ENCODE peak calls at places on chromosomes 2 and 18, in seven cellular contexts. X is mucosa of descending colon, W is AG04449, N is cardiac muscle cell, P is HFFc6, B is progenitor cell of endocrine pancreas, U is dorsolateral prefrontal cortex. K is an unnamed sample.

GRCh38 chr2:227115761-227116160 is 48.2 kb downstream of the COL4A4 start:
- DNase-seq in X (no peak), W (no peak), N (no peak), P (peak; percentile 16), B (no peak), U (no peak), K (no peak)

GRCh38 chr18:56028514-56028913 is 440.5 kb upstream of the TCF4 start:
- DNase-seq in X (no peak), W (peak; percentile 12), N (peak; percentile 6), P (peak; percentile 63), B (no peak), U (no peak), K (no peak)

GRCh38 chr2:129252781-129253460 is 726.5 kb upstream of the RAB6C start:
- DNase-seq in X (no peak), W (no peak), N (peak; percentile 42), P (no peak), B (no peak), U (no peak), K (no peak)

GRCh38 chr2:145799595-145800108 is 1279.7 kb upstream of the ZEB2 start:
- DNase-seq in X (no peak), W (no peak), N (no peak), P (no peak), B (no peak), U (no peak), K (no peak)

GRCh38 chr2:10544252-10544651 is 96.1 kb upstream of the ODC1 start:
- DNase-seq in X (no peak), W (no peak), N (no peak), P (no peak), B (no peak), U (no peak), K (no peak)

GRCh38 chr2:132936261-132936660 is 266.3 kb upstream of the LYPD1 start:
- DNase-seq in X (no peak), W (no peak), N (no peak), P (no peak), B (no peak), U (no peak), K (no peak)

GRCh38 chr2:120205901-120206581 is 17.2 kb downstream of the TMEM185B start:
- DNase-seq in X (peak; percentile 64), W (no peak), N (no peak), P (no peak), B (peak; percentile 32), U (no peak), K (no peak)

GRCh38 chr2:217268978-217269377 is 409.1 kb upstream of the TNP1 start:
- DNase-seq in X (no peak), W (no peak), N (no peak), P (no peak), B (no peak), U (no peak), K (no peak)

GRCh38 chr18:76450912-76451421 is 44.1 kb downstream of the ZNF516 start:
- DNase-seq in X (peak; percentile 60), W (no peak), N (peak; percentile 75), P (peak; percentile 54), B (no peak), U (no peak), K (no peak)

GRCh38 chr18:23990474-23991410 is 23.8 kb upstream of the TTC39C start:
- DNase-seq in X (no peak), W (no peak), N (no peak), P (no peak), B (no peak), U (no peak), K (no peak)

GRCh38 chr2:206424134-206424533 is 19.2 kb upstream of the ADAM23 start:
- DNase-seq in X (no peak), W (no peak), N (no peak), P (no peak), B (no peak), U (no peak), K (no peak)

GRCh38 chr2:47373747-47374146 is 29.2 kb upstream of the MSH2 start:
- DNase-seq in X (peak; percentile 63), W (no peak), N (no peak), P (no peak), B (no peak), U (peak; percentile 61), K (no peak)

GRCh38 chr2:86249176-86249842 is 50.1 kb downstream of the MRPL35 start:
- DNase-seq in X (no peak), W (no peak), N (peak; percentile 48), P (peak; percentile 77), B (no peak), U (no peak), K (no peak)

GRCh38 chr2:175439416-175439815 is 257.9 kb upstream of the ATP5MC3 start:
- DNase-seq in X (no peak), W (no peak), N (no peak), P (no peak), B (no peak), U (no peak), K (no peak)

GRCh38 chr2:98348066-98348561 is 1.9 kb downstream of the CNGA3 start:
- DNase-seq in X (no peak), W (no peak), N (no peak), P (peak; percentile 48), B (no peak), U (peak; percentile 49), K (no peak)

GRCh38 chr2:238242731-238243495 is 3.1 kb upstream of the HES6 start:
- DNase-seq in X (no peak), W (no peak), N (peak; percentile 54), P (no peak), B (no peak), U (no peak), K (no peak)

GRCh38 chr2:96359310-96359709 is 23.7 kb downstream of the NCAPH start:
- DNase-seq in X (no peak), W (no peak), N (no peak), P (no peak), B (no peak), U (peak; percentile 76), K (no peak)

GRCh38 chr2:233063976-233064411 is 3.9 kb downstream of the INPP5D start:
- DNase-seq in X (no peak), W (no peak), N (no peak), P (no peak), B (no peak), U (peak; percentile 37), K (no peak)

GRCh38 chr2:176763111-176763510 is 449.5 kb upstream of the HNRNPA3 start:
- DNase-seq in X (no peak), W (no peak), N (no peak), P (no peak), B (no peak), U (no peak), K (no peak)

GRCh38 chr18:24731981-24732380 is 271.5 kb downstream of the HRH4 start:
- DNase-seq in X (no peak), W (no peak), N (no peak), P (no peak), B (no peak), U (no peak), K (no peak)

GRCh38 chr2:108212671-108213070 is 27.1 kb upstream of the SULT1C3 start:
- DNase-seq in X (no peak), W (no peak), N (no peak), P (no peak), B (no peak), U (no peak), K (no peak)

GRCh38 chr2:185161701-185162100 is 563.4 kb downstream of the ZNF804A start:
- DNase-seq in X (no peak), W (no peak), N (no peak), P (no peak), B (no peak), U (no peak), K (no peak)

GRCh38 chr18:76821875-76822509 is 365 bp upstream of the ZNF236 start:
- DNase-seq in X (peak; percentile 79), W (no peak), N (peak; percentile 54), P (peak; percentile 27), B (peak; percentile 28), U (peak; percentile 77), K (peak; percentile 91)

GRCh38 chr2:65070172-65070830 is 14.1 kb downstream of the CEP68 start:
- DNase-seq in X (peak; percentile 59), W (no peak), N (peak; percentile 26), P (peak; percentile 66), B (no peak), U (no peak), K (no peak)
- TF ChIP-seq CTCF in X (no peak), W (peak; percentile 24), N (peak; percentile 38), P (peak; percentile 56), B (no peak), U (no peak), K (no peak)

GRCh38 chr2:55425449-55425848 is 5.8 kb upstream of the CCDC88A start:
- DNase-seq in X (no peak), W (peak; percentile 82), N (peak; percentile 90), P (peak; percentile 83), B (no peak), U (no peak), K (no peak)
- TF ChIP-seq CTCF in X (no peak), W (no peak), N (no peak), P (no peak), B (no peak), U (no peak), K (no peak)

GRCh38 chr2:223306371-223306770 is 254.4 kb downstream of the KCNE4 start:
- DNase-seq in X (no peak), W (no peak), N (peak; percentile 60), P (peak; percentile 16), B (no peak), U (no peak), K (peak; percentile 8)
- TF ChIP-seq CTCF in X (no peak), W (peak; percentile 64), N (peak; percentile 68), P (peak; percentile 75), B (peak; percentile 56), U (no peak), K (peak; percentile 27)

DNA sequence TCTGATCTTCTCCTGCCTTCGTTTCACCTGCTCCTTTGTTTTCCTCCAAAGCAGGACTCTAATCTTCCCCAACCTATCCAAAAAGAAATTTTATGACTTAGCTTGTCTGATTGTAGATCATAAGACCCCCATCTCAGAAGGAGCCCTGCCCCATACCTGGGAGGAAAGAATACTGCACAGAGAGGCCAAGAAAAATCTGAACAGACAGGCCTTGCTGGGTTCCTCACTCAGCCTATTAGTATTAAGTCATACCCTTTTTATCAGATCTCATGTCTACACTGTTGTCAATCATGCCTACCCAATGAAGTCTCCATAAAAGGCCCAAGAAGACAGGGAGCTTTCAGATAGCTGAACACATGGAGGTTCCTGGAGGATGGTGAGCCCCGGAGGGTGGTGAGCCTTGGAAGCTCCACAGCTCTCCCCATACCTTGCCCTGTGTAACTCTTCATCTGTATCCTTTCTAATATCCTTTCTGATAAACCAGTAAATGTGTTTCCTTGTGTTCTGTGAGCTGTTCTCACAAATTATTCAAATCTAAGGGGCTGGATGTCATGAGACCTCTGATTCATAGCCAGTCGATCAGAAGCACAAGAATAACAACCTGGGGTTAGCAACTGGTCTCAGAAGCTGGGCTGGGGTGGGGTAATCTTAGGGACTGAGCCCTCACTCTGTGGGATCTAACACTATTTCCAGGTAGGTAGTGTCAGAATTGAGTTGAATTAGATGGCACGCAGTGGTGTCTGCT is 108.8 kb downstream of the SPOPL start:
- DNase-seq in X (no peak), W (no peak), N (no peak), P (no peak), B (no peak), U (no peak), K (no peak)
- TF ChIP-seq CTCF in X (no peak), W (no peak), N (no peak), P (no peak), B (no peak), U (no peak), K (no peak)